ENCODE peak calls at places on chromosomes 6 and 20, in seven cellular contexts. W is activated gamma-delta T cell treated with Interleukin-2 at 50 U/mL for 16 hours; P is fibroblast of the conjunctiva; X is activated T-helper 1 cell treated with anti-CD3 and anti-CD28 coated beads, Interleukin-2, amount 50 U/mL, for 16 hours; F is mucosa of descending colon; Z is stimulated activated CD8-positive, alpha-beta memory T cell treated with anti-CD3 and anti-CD28 coated beads, Interleukin-15, amount 100 ng/mL, for 24 hours; O is AG08395. R is an unnamed sample.

GRCh38 chr6:37083243-37084138 is 78.0 kb downstream of the FGD2 start:
- DNase-seq in W (no peak), P (peak), X (no peak), F (peak), Z (no peak), O (peak), R (peak)

GRCh38 chr20:40683894-40684268 is 5.2 kb downstream of the MAFB start:
- DNase-seq in W (no peak), P (no peak), X (no peak), F (no peak), Z (no peak), O (peak), R (no peak)

GRCh38 chr6:170041526-170041925 is 249.4 kb downstream of the DLL1 start:
- DNase-seq in W (no peak), P (no peak), X (no peak), F (no peak), Z (no peak), O (no peak), R (no peak)

GRCh38 chr6:144317736-144318135 is 32.6 kb downstream of the UTRN start:
- DNase-seq in W (no peak), P (no peak), X (no peak), F (no peak), Z (no peak), O (peak), R (no peak)

GRCh38 chr20:60053125-60053812 is 95.0 kb downstream of the CDH26 start:
- DNase-seq in W (no peak), P (no peak), X (no peak), F (no peak), Z (no peak), O (no peak), R (no peak)

GRCh38 chr6:2982464-2983121 is 11.2 kb upstream of the SERPINB6 start:
- DNase-seq in W (no peak), P (no peak), X (no peak), F (peak), Z (no peak), O (no peak), R (no peak)

GRCh38 chr20:51894201-51894600 is 91.9 kb upstream of the SALL4 start:
- DNase-seq in W (no peak), P (no peak), X (no peak), F (no peak), Z (no peak), O (no peak), R (no peak)

GRCh38 chr20:62961799-62962198 is 9.3 kb downstream of the SLC17A9 start:
- DNase-seq in W (no peak), P (no peak), X (no peak), F (no peak), Z (no peak), O (no peak), R (no peak)

GRCh38 chr6:152380351-152380767 is 256.8 kb downstream of the SYNE1 start:
- DNase-seq in W (no peak), P (peak), X (no peak), F (no peak), Z (no peak), O (peak), R (no peak)

GRCh38 chr6:35719407-35719829 is 17.4 kb upstream of the ARMC12 start:
- DNase-seq in W (no peak), P (no peak), X (no peak), F (no peak), Z (no peak), O (no peak), R (peak)

GRCh38 chr6:105373481-105373880 is 29.4 kb downstream of the PREP start:
- DNase-seq in W (no peak), P (no peak), X (no peak), F (no peak), Z (no peak), O (no peak), R (no peak)

GRCh38 chr6:6169141-6169540 is 151.3 kb downstream of the F13A1 start:
- DNase-seq in W (no peak), P (no peak), X (no peak), F (no peak), Z (no peak), O (no peak), R (no peak)

GRCh38 chr20:37524859-37525708 is 2.6 kb downstream of the BLCAP start:
- DNase-seq in W (no peak), P (no peak), X (no peak), F (no peak), Z (no peak), O (peak), R (no peak)

GRCh38 chr20:51700809-51701285 is 67.3 kb downstream of the ATP9A start:
- DNase-seq in W (no peak), P (no peak), X (no peak), F (no peak), Z (no peak), O (peak), R (no peak)

GRCh38 chr6:125273965-125274364 is 27.8 kb downstream of the HDDC2 start:
- DNase-seq in W (no peak), P (no peak), X (no peak), F (no peak), Z (no peak), O (no peak), R (no peak)

GRCh38 chr6:111831408-111831807 is 41.8 kb downstream of the FYN start:
- DNase-seq in W (no peak), P (no peak), X (no peak), F (no peak), Z (no peak), O (no peak), R (no peak)

GRCh38 chr6:73942581-73942980 is 246.6 kb downstream of the CD109 start:
- DNase-seq in W (no peak), P (no peak), X (no peak), F (no peak), Z (no peak), O (peak), R (no peak)

GRCh38 chr6:131657630-131658111 is 20.6 kb downstream of the ENPP3 start:
- DNase-seq in W (no peak), P (no peak), X (no peak), F (no peak), Z (no peak), O (peak), R (no peak)

GRCh38 chr20:51563597-51564332 is 21.2 kb upstream of the NFATC2 start:
- DNase-seq in W (no peak), P (peak), X (no peak), F (peak), Z (no peak), O (peak), R (no peak)

GRCh38 chr6:165701005-165701404 is 38.0 kb upstream of the PDE10A start:
- DNase-seq in W (no peak), P (no peak), X (no peak), F (no peak), Z (no peak), O (no peak), R (no peak)

R was measured in KG1.